ENCODE peak calls at places on chromosome 3, in eight cellular contexts. X is T-cell; R is stimulated activated CD4-positive, alpha-beta T cell treated with anti-CD3 and anti-CD28 coated beads, Interleukin-15, amount 100 ng/mL, for 24 hours; W is HTR-8/SVneo; Y is DMS153; M is left ventricle myocardium inferior; S is neural progenitor cell; A is NCI-H1092 treated with DMSO at 0.1 percent for 48 hours. B is an unnamed sample.
A peak's percentile ranks its signal among the peaks of the same experiment; 100 is the strongest.

GRCh38 chr3:107240183-107241091 is 136.8 kb upstream of the CCDC54 start:
- DNase-seq in Y (no peak), M (peak; percentile 82), W (peak; percentile 81), S (peak; percentile 87), R (peak; percentile 83), A (peak; percentile 14), X (peak; percentile 56), B (peak; percentile 78)

GRCh38 chr3:13111874-13112520 is 38.8 kb upstream of the IQSEC1 start:
- DNase-seq in A (no peak), X (no peak), W (no peak), M (no peak), S (no peak), R (no peak), Y (no peak), B (peak; percentile 6)

GRCh38 chr3:56443372-56443771 is 24.9 kb downstream of the ERC2 start:
- DNase-seq in Y (no peak), X (no peak), M (no peak), A (no peak), W (no peak), R (no peak), S (no peak), B (no peak)

GRCh38 chr3:182182531-182182968 is 470.8 kb downstream of the SOX2 start:
- DNase-seq in X (no peak), Y (peak; percentile 56), W (no peak), S (no peak), R (no peak), M (no peak), A (peak; percentile 22), B (no peak)

GRCh38 chr3:60086811-60087210 is 1037.0 kb upstream of the CFAP20DC start:
- DNase-seq in X (no peak), Y (no peak), W (peak; percentile 5), R (peak; percentile 62), M (no peak), A (no peak), S (no peak), B (peak; percentile 55)

GRCh38 chr3:12187448-12188327 is 29.0 kb upstream of the TIMP4 start:
- DNase-seq in A (no peak), Y (no peak), R (peak; percentile 88), W (no peak), M (peak; percentile 35), S (no peak), X (no peak), B (peak; percentile 29)

GRCh38 chr3:131728898-131729297 is 226.1 kb upstream of the MRPL3 start:
- DNase-seq in S (no peak), A (no peak), W (no peak), X (no peak), Y (peak; percentile 18), M (no peak), R (no peak), B (no peak)

GRCh38 chr3:140942221-140943104 is 827 bp downstream of the SLC25A36 start:
- DNase-seq in S (peak; percentile 92), R (peak; percentile 55), W (peak; percentile 47), X (peak; percentile 13), M (peak; percentile 61), A (peak; percentile 61), Y (no peak), B (peak; percentile 65)

GRCh38 chr3:57544181-57545125 is at the start of gene DNAH12:
- DNase-seq in M (no peak), Y (peak; percentile 80), R (peak; percentile 43), S (peak; percentile 95), X (no peak), W (no peak), A (peak; percentile 75), B (peak; percentile 38)

B was measured in activated naive CD4-positive, alpha-beta T cell treated with anti-CD3 and anti-CD28 coated beads, Interleukin-2, amount 10 ng/mL, durations not matched to agents 7 days and 5 days.